ENCODE peak calls at places on chromosomes 3 and 15, in four cellular contexts. R is NCI-H1436, E is T-helper 1 cell, H is heart left ventricle. X is an unnamed sample.

GRCh38 chr3:43948013-43948412 is 257.3 kb downstream of the ABHD5 start:
- DNase-seq in R (no peak), E (no peak), H (no peak), X (no peak)

GRCh38 chr3:100402150-100402706 is 889 bp downstream of the LNP1 start:
- DNase-seq in E (no peak), H (no peak), R (peak), X (no peak)

GRCh38 chr3:12885585-12885934 is 44.2 kb upstream of the RPL32 start:
- DNase-seq in H (no peak), E (no peak), R (no peak), X (no peak)

GRCh38 chr3:52262447-52262846 is 16.0 kb downstream of the WDR82 start:
- DNase-seq in E (no peak), H (no peak), R (no peak), X (no peak)

GRCh38 chr3:159346504-159346903 is 544.6 kb downstream of the MFSD1 start:
- DNase-seq in H (no peak), R (no peak), E (no peak), X (no peak)

GRCh38 chr3:138187296-138188012 is at the start of gene ARMC8:
- DNase-seq in H (peak), E (peak), R (peak), X (peak)

GRCh38 chr3:149129326-149130123 is at the start of gene HPS3:
- DNase-seq in R (peak), H (peak), E (peak), X (peak)

GRCh38 chr3:45958333-45958791 is 15.1 kb downstream of the CXCR6 start:
- DNase-seq in E (no peak), R (no peak), H (no peak), X (no peak)

GRCh38 chr3:59381282-59381681 is 331.5 kb upstream of the CFAP20DC start:
- DNase-seq in H (no peak), E (no peak), R (no peak), X (no peak)

GRCh38 chr3:23153034-23153433 is 50.1 kb upstream of the UBE2E2 start:
- DNase-seq in E (no peak), H (no peak), R (no peak), X (no peak)

GRCh38 chr3:37853691-37854413 is 7.8 kb upstream of the CTDSPL start:
- DNase-seq in H (no peak), E (no peak), R (no peak), X (no peak)

GRCh38 chr15:64051093-64051402 is 4.8 kb upstream of the DAPK2 start:
- DNase-seq in R (no peak), H (no peak), E (no peak), X (no peak)

GRCh38 chr15:90004671-90005070 is 3.5 kb downstream of the ZNF710 start:
- DNase-seq in H (peak), E (no peak), R (no peak), X (peak)

GRCh38 chr15:70259640-70260066 is 161.9 kb upstream of the TLE3 start:
- DNase-seq in H (no peak), E (no peak), R (no peak), X (no peak)

GRCh38 chr3:55519016-55519415 is 31.9 kb upstream of the WNT5A start:
- DNase-seq in R (no peak), H (no peak), E (no peak), X (no peak)

X was measured in lung.